ENCODE peak calls at places on chromosome X, in eight cellular contexts. G, K, U, C, V, R, Q and T are unnamed samples.

GRCh38 chrX:42759881-42760280 is 18.1 kb downstream of the PPP1R2C start:
- DNase-seq in G (no peak), K (no peak), U (no peak), C (no peak), V (no peak), R (no peak), Q (no peak), T (no peak)

GRCh38 chrX:78708171-78708570 is 39.3 kb upstream of the LPAR4 start:
- DNase-seq in G (peak), K (no peak), U (peak), C (no peak), V (peak), R (no peak), Q (no peak), T (no peak)

GRCh38 chrX:111837226-111837625 is 38.8 kb upstream of the TRPC5OS start:
- DNase-seq in G (no peak), K (no peak), U (no peak), C (no peak), V (peak), R (no peak), Q (peak), T (no peak)

GRCh38 chrX:15384304-15384703 is at the start of gene VEGFD:
- DNase-seq in G (no peak), K (no peak), U (peak), C (no peak), V (peak), R (no peak), Q (no peak), T (no peak)

GRCh38 chrX:27619975-27620374 is 29.8 kb downstream of the DCAF8L2 start:
- DNase-seq in G (no peak), K (no peak), U (no peak), C (no peak), V (no peak), R (no peak), Q (no peak), T (no peak)

GRCh38 chrX:12469296-12469695 is 321.9 kb upstream of the PRPS2 start:
- DNase-seq in G (no peak), K (no peak), U (no peak), C (no peak), V (peak), R (no peak), Q (no peak), T (no peak)

GRCh38 chrX:134484039-134484438 is 24.1 kb downstream of the HPRT1 start:
- DNase-seq in G (no peak), K (no peak), U (peak), C (no peak), V (peak), R (no peak), Q (no peak), T (no peak)

GRCh38 chrX:102934624-102935023 is 2.4 kb upstream of the RAB40AL start:
- DNase-seq in G (no peak), K (no peak), U (no peak), C (no peak), V (peak), R (no peak), Q (no peak), T (no peak)

GRCh38 chrX:132786217-132786616 is 172.2 kb downstream of the HS6ST2 start:
- DNase-seq in G (no peak), K (no peak), U (no peak), C (no peak), V (no peak), R (no peak), Q (no peak), T (no peak)